ENCODE peak calls at places on chromosomes 12 and 14, in five cellular contexts. One of them, this sample, is unnamed.
A peak's percentile ranks its signal among the peaks of the same experiment; 100 is the strongest.

GRCh38 chr12:122215789-122216188 is 10.1 kb downstream of the DIABLO start:
- DNase-seq in IMR-90: peak; percentile 59
- DNase-seq in A549: no peak
- DNase-seq in ovary: no peak
- DNase-seq in uterus: no peak
- DNase-seq in this sample: no peak

GRCh38 chr14:102088012-102088792 is 1.4 kb upstream of the HSP90AA1 start:
- DNase-seq in IMR-90: no peak
- DNase-seq in A549: no peak
- DNase-seq in ovary: peak; percentile 53
- DNase-seq in uterus: peak; percentile 37
- DNase-seq in this sample: peak; percentile 66

GRCh38 chr14:76696791-76697190 is 64.5 kb upstream of the VASH1 start:
- DNase-seq in IMR-90: no peak
- DNase-seq in A549: no peak
- DNase-seq in ovary: no peak
- DNase-seq in uterus: no peak
- DNase-seq in this sample: no peak

GRCh38 chr12:109608796-109609195 is 35.2 kb downstream of the MVK start:
- DNase-seq in IMR-90: no peak
- DNase-seq in A549: no peak
- DNase-seq in ovary: no peak
- DNase-seq in uterus: no peak
- DNase-seq in this sample: no peak

GRCh38 chr14:68140111-68140741 is 320.6 kb downstream of the RAD51B start:
- DNase-seq in IMR-90: peak; percentile 99
- DNase-seq in A549: peak; percentile 70
- DNase-seq in ovary: peak; percentile 62
- DNase-seq in uterus: peak; percentile 64
- DNase-seq in this sample: no peak

GRCh38 chr14:61281186-61281676 is at the start of gene TMEM30B:
- DNase-seq in IMR-90: no peak
- DNase-seq in A549: no peak
- DNase-seq in ovary: peak; percentile 23
- DNase-seq in uterus: no peak
- DNase-seq in this sample: no peak

GRCh38 chr14:63578300-63578699 is 35.1 kb upstream of the PPP2R5E start:
- DNase-seq in IMR-90: peak; percentile 11
- DNase-seq in A549: no peak
- DNase-seq in ovary: no peak
- DNase-seq in uterus: no peak
- DNase-seq in this sample: no peak

GRCh38 chr14:70011098-70011497 is 131.9 kb downstream of the SMOC1 start:
- DNase-seq in IMR-90: no peak
- DNase-seq in A549: no peak
- DNase-seq in ovary: no peak
- DNase-seq in uterus: no peak
- DNase-seq in this sample: no peak

GRCh38 chr12:49415426-49416040 is 48.3 kb downstream of the SPATS2 start:
- DNase-seq in IMR-90: no peak
- DNase-seq in A549: no peak
- DNase-seq in ovary: no peak
- DNase-seq in uterus: no peak
- DNase-seq in this sample: no peak

GRCh38 chr14:99077844-99078236 is 194.2 kb downstream of the BCL11B start:
- DNase-seq in IMR-90: no peak
- DNase-seq in A549: no peak
- DNase-seq in ovary: no peak
- DNase-seq in uterus: no peak
- DNase-seq in this sample: no peak

GRCh38 chr12:139585-139984 is 73.0 kb downstream of the IQSEC3 start:
- DNase-seq in IMR-90: peak; percentile 20
- DNase-seq in A549: no peak
- DNase-seq in ovary: no peak
- DNase-seq in uterus: no peak
- DNase-seq in this sample: no peak

GRCh38 chr12:52925717-52926595 is 21.1 kb upstream of the KRT8 start:
- DNase-seq in IMR-90: no peak
- DNase-seq in A549: no peak
- DNase-seq in ovary: no peak
- DNase-seq in uterus: no peak
- DNase-seq in this sample: no peak

GRCh38 chr12:111367661-111368221 is 1.2 kb downstream of the PHETA1 start:
- DNase-seq in IMR-90: peak; percentile 15
- DNase-seq in A549: no peak
- DNase-seq in ovary: no peak
- DNase-seq in uterus: no peak
- DNase-seq in this sample: peak; percentile 26

GRCh38 chr12:480831-481230 is 21.1 kb downstream of the B4GALNT3 start:
- DNase-seq in IMR-90: peak; percentile 30
- DNase-seq in A549: no peak
- DNase-seq in ovary: peak; percentile 71
- DNase-seq in uterus: peak; percentile 65
- DNase-seq in this sample: no peak

GRCh38 chr14:49206832-49207231 is 379.3 kb downstream of the RPS29 start:
- DNase-seq in IMR-90: no peak
- DNase-seq in A549: no peak
- DNase-seq in ovary: peak; percentile 27
- DNase-seq in uterus: no peak
- DNase-seq in this sample: no peak

GRCh38 chr14:49249022-49249421 is 337.2 kb downstream of the RPS29 start:
- DNase-seq in IMR-90: peak; percentile 1
- DNase-seq in A549: no peak
- DNase-seq in ovary: no peak
- DNase-seq in uterus: no peak
- DNase-seq in this sample: no peak

GRCh38 chr14:83975435-83976222 is 1554.3 kb upstream of the FLRT2 start:
- DNase-seq in IMR-90: peak; percentile 67
- DNase-seq in A549: no peak
- DNase-seq in ovary: no peak
- DNase-seq in uterus: no peak
- DNase-seq in this sample: no peak

GRCh38 chr12:75837700-75838099 is 193.9 kb downstream of the PHLDA1 start:
- DNase-seq in IMR-90: no peak
- DNase-seq in A549: no peak
- DNase-seq in ovary: no peak
- DNase-seq in uterus: no peak
- DNase-seq in this sample: peak; percentile 80

GRCh38 chr12:19450362-19450761 is 11.1 kb downstream of the AEBP2 start:
- DNase-seq in IMR-90: no peak
- DNase-seq in A549: no peak
- DNase-seq in ovary: no peak
- DNase-seq in uterus: no peak
- DNase-seq in this sample: peak; percentile 37

GRCh38 chr14:56325251-56325839 is 207.1 kb downstream of the PELI2 start:
- DNase-seq in IMR-90: peak; percentile 55
- DNase-seq in A549: no peak
- DNase-seq in ovary: no peak
- DNase-seq in uterus: no peak
- DNase-seq in this sample: no peak

GRCh38 chr12:101923049-101923718 is 45.8 kb downstream of the DRAM1 start:
- DNase-seq in IMR-90: no peak
- DNase-seq in A549: no peak
- DNase-seq in ovary: no peak
- DNase-seq in uterus: no peak
- DNase-seq in this sample: no peak

GRCh38 chr14:104806625-104807465 is 5.9 kb downstream of the ZBTB42 start:
- DNase-seq in IMR-90: no peak
- DNase-seq in A549: no peak
- DNase-seq in ovary: no peak
- DNase-seq in uterus: no peak
- DNase-seq in this sample: no peak

GRCh38 chr14:93115069-93115919 is 431 bp downstream of the ITPK1 start:
- DNase-seq in IMR-90: peak; percentile 78
- DNase-seq in A549: peak; percentile 70
- DNase-seq in ovary: peak; percentile 86
- DNase-seq in uterus: peak; percentile 89
- DNase-seq in this sample: peak; percentile 89
- TF ChIP-seq POLR2A in IMR-90: no peak
- TF ChIP-seq POLR2A in A549: peak; percentile 40
- TF ChIP-seq POLR2A in ovary: no peak
- TF ChIP-seq POLR2A in uterus: peak; percentile 57
- TF ChIP-seq POLR2A in this sample: no peak

GRCh38 chr12:85530486-85530885 is 250.5 kb downstream of the ALX1 start:
- DNase-seq in IMR-90: no peak
- DNase-seq in A549: no peak
- DNase-seq in ovary: no peak
- DNase-seq in uterus: no peak
- DNase-seq in this sample: no peak

GRCh38 chr12:85531345-85531744 is 251.3 kb downstream of the ALX1 start:
- DNase-seq in IMR-90: no peak
- DNase-seq in A549: no peak
- DNase-seq in ovary: no peak
- DNase-seq in uterus: no peak
- DNase-seq in this sample: no peak

GRCh38 chr12:85529896-85530295 is 249.9 kb downstream of the ALX1 start:
- DNase-seq in IMR-90: no peak
- DNase-seq in A549: no peak
- DNase-seq in ovary: no peak
- DNase-seq in uterus: no peak
- DNase-seq in this sample: no peak

GRCh38 chr12:85527192-85527591 is 247.2 kb downstream of the ALX1 start:
- DNase-seq in IMR-90: no peak
- DNase-seq in A549: no peak
- DNase-seq in ovary: no peak
- DNase-seq in uterus: no peak
- DNase-seq in this sample: no peak
- TF ChIP-seq POLR2A in IMR-90: no peak
- TF ChIP-seq POLR2A in A549: no peak
- TF ChIP-seq POLR2A in ovary: no peak
- TF ChIP-seq POLR2A in uterus: no peak
- TF ChIP-seq POLR2A in this sample: no peak

DNA sequence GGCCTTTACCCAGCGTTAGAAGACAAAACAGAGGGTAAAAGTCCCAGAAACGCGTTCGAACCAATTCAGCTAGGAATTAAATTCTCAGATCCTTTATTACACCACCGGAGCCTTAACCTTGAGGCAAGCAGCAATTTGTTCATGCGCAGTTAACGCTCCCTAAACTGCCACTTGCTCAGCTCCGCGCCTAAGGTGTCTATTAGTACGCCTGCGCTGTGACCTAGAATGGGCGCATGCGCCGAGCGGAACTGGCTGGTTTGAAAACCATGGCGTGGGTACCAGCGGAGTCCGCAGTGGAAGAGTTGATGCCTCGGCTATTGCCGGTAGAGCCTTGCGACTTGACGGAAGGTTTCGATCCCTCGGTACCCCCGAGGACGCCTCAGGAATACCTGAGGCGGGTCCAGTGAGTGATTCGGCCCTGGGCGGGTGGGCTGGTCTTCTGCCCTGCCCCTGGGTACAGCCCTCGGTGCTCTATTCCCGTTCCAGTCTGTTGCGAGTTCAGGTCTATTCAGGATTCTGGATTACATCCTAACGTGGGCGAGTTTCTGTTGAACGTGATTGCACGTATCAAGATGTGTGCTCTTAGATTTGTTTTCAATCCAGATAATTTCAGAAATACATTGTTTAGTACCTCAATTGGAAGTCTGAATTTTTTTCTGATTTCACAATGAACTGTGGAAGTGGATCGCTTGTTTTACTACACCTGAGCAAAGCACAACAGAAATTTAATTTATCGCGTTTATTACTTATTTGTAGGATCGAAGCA is at the start of gene GEMIN2:
- DNase-seq in IMR-90: peak; percentile 91
- DNase-seq in A549: peak; percentile 97
- DNase-seq in ovary: peak; percentile 92
- DNase-seq in uterus: peak; percentile 93
- DNase-seq in this sample: peak; percentile 95
- TF ChIP-seq POLR2A in IMR-90: no peak
- TF ChIP-seq POLR2A in A549: peak; percentile 94
- TF ChIP-seq POLR2A in ovary: peak; percentile 42
- TF ChIP-seq POLR2A in uterus: peak; percentile 55
- TF ChIP-seq POLR2A in this sample: peak; percentile 91

GRCh38 chr12:12717586-12718381 is 616 bp downstream of the CDKN1B start:
- DNase-seq in IMR-90: no peak
- DNase-seq in A549: no peak
- DNase-seq in ovary: no peak
- DNase-seq in uterus: no peak
- DNase-seq in this sample: peak; percentile 69
- TF ChIP-seq POLR2A in IMR-90: no peak
- TF ChIP-seq POLR2A in A549: no peak
- TF ChIP-seq POLR2A in ovary: no peak
- TF ChIP-seq POLR2A in uterus: no peak
- TF ChIP-seq POLR2A in this sample: no peak

GRCh38 chr12:66130267-66131066 is at the start of gene LLPH:
- DNase-seq in IMR-90: peak; percentile 84
- DNase-seq in A549: peak; percentile 92
- DNase-seq in ovary: peak; percentile 85
- DNase-seq in uterus: peak; percentile 83
- DNase-seq in this sample: peak; percentile 93
- TF ChIP-seq POLR2A in IMR-90: peak; percentile 74
- TF ChIP-seq POLR2A in A549: peak; percentile 89
- TF ChIP-seq POLR2A in ovary: peak; percentile 69
- TF ChIP-seq POLR2A in uterus: peak; percentile 52
- TF ChIP-seq POLR2A in this sample: peak; percentile 94

DNA sequence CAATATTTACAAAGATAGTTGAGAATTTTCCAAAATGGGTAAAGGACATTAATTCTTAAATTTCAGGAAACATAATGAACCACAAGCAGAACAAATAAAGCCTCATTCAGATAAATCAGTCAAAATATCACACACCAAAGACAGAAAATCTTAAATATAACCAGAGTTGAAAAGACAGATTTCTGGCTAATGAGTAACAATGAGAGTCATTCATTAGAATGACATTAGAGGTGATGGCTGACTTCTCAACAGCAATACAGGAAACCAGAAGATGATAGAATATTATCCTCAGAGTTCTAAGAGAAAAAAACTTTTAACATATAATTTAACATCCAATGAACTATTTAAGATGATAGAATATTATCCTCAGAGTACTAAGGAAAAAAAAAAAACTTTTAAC is 124.2 kb downstream of the DENND5B start:
- DNase-seq in IMR-90: peak; percentile 37
- DNase-seq in A549: no peak
- DNase-seq in ovary: no peak
- DNase-seq in uterus: no peak
- DNase-seq in this sample: no peak
- TF ChIP-seq POLR2A in IMR-90: no peak
- TF ChIP-seq POLR2A in A549: no peak
- TF ChIP-seq POLR2A in ovary: no peak
- TF ChIP-seq POLR2A in uterus: no peak
- TF ChIP-seq POLR2A in this sample: no peak

GRCh38 chr12:56143870-56144269 is 8.5 kb upstream of the MYL6B start:
- DNase-seq in IMR-90: no peak
- DNase-seq in A549: no peak
- DNase-seq in ovary: no peak
- DNase-seq in uterus: no peak
- DNase-seq in this sample: no peak
- TF ChIP-seq POLR2A in IMR-90: no peak
- TF ChIP-seq POLR2A in A549: no peak
- TF ChIP-seq POLR2A in ovary: no peak
- TF ChIP-seq POLR2A in uterus: no peak
- TF ChIP-seq POLR2A in this sample: no peak